ENCODE peak calls at places on chromosomes 11 and 22, in ten cellular contexts. M is upper lobe of right lung; C is PC-3; S is HCT116; Q is esophagus squamous epithelium; G is adrenal gland; I is vagina; R is uterus; V is heart left ventricle; W is CD8-positive, alpha-beta T cell. Z is an unnamed sample. For H3K4me1, the result is how much of the 10 kb centered on the place peaks cover.

GRCh38 chr11:94722735-94723134 is 45.4 kb upstream of the AMOTL1 start:
- DNase-seq in W (no peak), Q (no peak), C (peak), M (no peak), S (no peak), V (no peak), G (no peak), R (no peak), I (no peak), Z (no peak)

GRCh38 chr11:67468509-67468834 is 579 bp downstream of the TMEM134 start:
- DNase-seq in C (no peak), Q (no peak), I (no peak), W (no peak), S (no peak), M (no peak), V (no peak), G (no peak), R (no peak), Z (no peak)

GRCh38 chr11:17352925-17353227 is 1.3 kb downstream of the NCR3LG1 start:
- DNase-seq in V (peak), M (peak), Q (no peak), C (peak), W (peak), G (peak), S (no peak), I (no peak), R (peak), Z (peak)

GRCh38 chr11:102630598-102631448 is 5.7 kb upstream of the MMP20 start:
- DNase-seq in S (no peak), W (no peak), C (no peak), I (no peak), Q (no peak), R (no peak), G (no peak), V (no peak), M (no peak), Z (no peak)

GRCh38 chr11:73135346-73136284 is 6.5 kb downstream of the FCHSD2 start:
- DNase-seq in S (no peak), R (no peak), I (no peak), Q (no peak), M (no peak), V (no peak), C (no peak), G (no peak), W (no peak), Z (no peak)

GRCh38 chr11:15774021-15774862 is 582.1 kb downstream of the SOX6 start:
- DNase-seq in G (no peak), M (no peak), V (no peak), I (no peak), C (no peak), W (no peak), Q (no peak), S (no peak), R (no peak), Z (no peak)

GRCh38 chr11:126198648-126199047 is 12.8 kb downstream of the RPUSD4 start:
- DNase-seq in S (no peak), V (no peak), Q (no peak), W (no peak), M (no peak), G (no peak), R (no peak), I (no peak), C (no peak), Z (no peak)

GRCh38 chr11:132493786-132494185 is 1038.5 kb downstream of the OPCML start:
- DNase-seq in I (no peak), S (no peak), G (no peak), Q (no peak), M (no peak), R (no peak), W (no peak), V (no peak), C (no peak), Z (no peak)

GRCh38 chr11:95451682-95452081 is 220.7 kb upstream of the SESN3 start:
- DNase-seq in R (no peak), C (peak), I (no peak), W (no peak), V (no peak), S (no peak), G (no peak), Q (no peak), M (no peak), Z (no peak)

GRCh38 chr11:68269414-68270081 is 2.2 kb downstream of the C11orf24 start:
- DNase-seq in C (peak), Q (no peak), M (no peak), W (no peak), I (no peak), S (no peak), V (no peak), R (peak), G (no peak), Z (no peak)

GRCh38 chr11:57001674-57002401 is 13.1 kb downstream of the OR5AK2 start:
- DNase-seq in S (no peak), C (peak), M (no peak), R (no peak), Q (no peak), V (no peak), G (no peak), W (no peak), I (no peak), Z (no peak)

GRCh38 chr22:42895087-42895486 is 38.0 kb upstream of the ARFGAP3 start:
- DNase-seq in R (no peak), W (peak), S (no peak), Q (no peak), I (no peak), C (no peak), M (no peak), V (no peak), G (no peak), Z (no peak)

GRCh38 chr22:17597217-17597616 is 31.3 kb downstream of the ATP6V1E1 start:
- DNase-seq in C (no peak), R (no peak), Q (no peak), V (no peak), I (no peak), G (no peak), W (no peak), M (no peak), S (no peak), Z (no peak)

GRCh38 chr11:8105133-8105532 is 24.1 kb downstream of the TUB start:
- DNase-seq in I (no peak), M (no peak), Q (no peak), S (no peak), V (no peak), R (no peak), G (no peak), W (no peak), C (no peak), Z (no peak)

GRCh38 chr11:65274734-65275682 is 13.2 kb downstream of the POLA2 start:
- DNase-seq in W (peak), R (peak), C (peak), Q (no peak), S (peak), M (peak), I (no peak), V (peak), G (peak), Z (peak)

GRCh38 chr11:40328890-40329617 is 1130.4 kb downstream of the LRRC4C start:
- DNase-seq in G (peak), W (no peak), C (peak), Q (no peak), M (no peak), V (no peak), R (no peak), S (no peak), I (no peak), Z (no peak)

GRCh38 chr11:104163100-104164027 is 583 bp downstream of the PDGFD start:
- DNase-seq in V (no peak), I (no peak), S (no peak), Q (no peak), W (no peak), C (no peak), M (no peak), R (peak), G (peak), Z (peak)

GRCh38 chr11:21814169-21814568 is 378.7 kb upstream of the ANO5 start:
- DNase-seq in C (no peak), S (no peak), R (no peak), M (no peak), V (no peak), Q (no peak), W (no peak), I (no peak), G (no peak), Z (no peak)

GRCh38 chr11:95593101-95593500 is 196.5 kb downstream of the FAM76B start:
- DNase-seq in C (no peak), I (no peak), W (no peak), G (no peak), Q (no peak), R (peak), M (no peak), V (no peak), S (no peak), Z (no peak)

GRCh38 chr11:130868865-130869264 is 47.4 kb downstream of the SNX19 start:
- DNase-seq in V (no peak), Q (no peak), G (no peak), M (no peak), R (no peak), S (no peak), C (no peak), W (no peak), I (peak), Z (no peak)

GRCh38 chr11:65766535-65766934 is 14.2 kb downstream of the AP5B1 start:
- DNase-seq in V (no peak), G (no peak), C (peak), M (no peak), S (no peak), W (no peak), R (no peak), Q (no peak), I (no peak), Z (no peak)

GRCh38 chr11:70944636-70945035 is 307.7 kb downstream of the SHANK2 start:
- DNase-seq in W (no peak), G (no peak), C (no peak), V (no peak), M (no peak), R (no peak), S (no peak), Q (no peak), I (no peak), Z (no peak)

GRCh38 chr22:48651036-48651890 is 1176.4 kb downstream of the BRD1 start:
- DNase-seq in I (no peak), R (no peak), W (no peak), M (no peak), G (no peak), V (no peak), S (peak), Q (no peak), C (no peak), Z (no peak)

GRCh38 chr11:36091256-36091811 is 147.5 kb downstream of the LDLRAD3 start:
- DNase-seq in G (no peak), R (no peak), W (no peak), V (no peak), C (no peak), S (no peak), Q (no peak), M (no peak), I (no peak), Z (no peak)

GRCh38 chr11:66371627-66372415 is at the start of gene SLC29A2:
- DNase-seq in W (peak), I (no peak), C (peak), V (peak), G (peak), R (no peak), S (peak), M (peak), Q (no peak), Z (no peak)

GRCh38 chr11:123325535-123325934 is 104.5 kb upstream of the GRAMD1B start:
- DNase-seq in M (no peak), I (no peak), V (no peak), S (no peak), C (no peak), G (no peak), Q (no peak), W (no peak), R (no peak), Z (no peak)

GRCh38 chr22:19723165-19723989 is at the start of gene GP1BB:
- DNase-seq in Q (no peak), V (peak), G (no peak), W (no peak), S (no peak), M (no peak), I (no peak), C (peak), R (no peak), Z (no peak)

GRCh38 chr11:12165237-12165875 is 55.0 kb downstream of the MICAL2 start:
- DNase-seq in G (no peak), Q (no peak), V (no peak), W (no peak), S (no peak), C (peak), I (no peak), R (no peak), M (peak), Z (no peak)

GRCh38 chr11:76674517-76675400 is 4.2 kb upstream of the LRRC32 start:
- DNase-seq in I (no peak), S (no peak), W (no peak), Q (no peak), M (no peak), R (no peak), G (peak), V (peak), C (no peak), Z (no peak)

GRCh38 chr22:42895541-42895981 is 38.5 kb upstream of the ARFGAP3 start:
- DNase-seq in S (no peak), Q (no peak), W (no peak), M (peak), I (no peak), C (no peak), V (no peak), G (peak), R (no peak), Z (no peak)

GRCh38 chr11:61657566-61657965 is 22.6 kb upstream of the DAGLA start:
- DNase-seq in V (no peak), W (no peak), M (no peak), C (peak), Q (no peak), G (no peak), R (no peak), S (no peak), I (no peak), Z (no peak)

GRCh38 chr11:129418039-129418438 is 42.4 kb downstream of the BARX2 start:
- DNase-seq in I (no peak), C (no peak), S (no peak), W (no peak), Q (no peak), G (no peak), M (no peak), V (no peak), R (no peak), Z (no peak)

GRCh38 chr11:88569342-88569741 is 231.8 kb upstream of the CTSC start:
- DNase-seq in R (no peak), W (no peak), S (no peak), G (no peak), C (peak), M (no peak), Q (no peak), I (no peak), V (no peak), Z (no peak)

GRCh38 chr11:119737678-119738439 is 8.9 kb upstream of the NECTIN1 start:
- DNase-seq in C (no peak), W (no peak), I (no peak), M (no peak), S (no peak), Q (no peak), V (no peak), G (no peak), R (no peak), Z (no peak)

GRCh38 chr11:113014731-113015455 is 53.7 kb downstream of the NCAM1 start:
- DNase-seq in S (no peak), C (no peak), Q (no peak), V (peak), M (no peak), R (peak), I (no peak), G (peak), W (no peak), Z (peak)
- TF ChIP-seq CTCF in S (no peak), C (no peak), Q (no peak), V (peak), M (no peak), R (no peak), I (no peak), G (no peak), W (no peak), Z (no peak)

GRCh38 chr11:25794804-25795203 is 537.1 kb upstream of the ANO3 start:
- DNase-seq in S (no peak), V (no peak), Q (no peak), W (no peak), I (no peak), M (no peak), G (no peak), C (no peak), R (no peak), Z (no peak)
- H3K4me1 ChIP-seq in S (under half), V (under half), Q (under half), W (under half), I (under half), M (under half), G (under half), C (under half), R (under half), Z (under half)

GRCh38 chr11:45435706-45436105 is 149.6 kb upstream of the SYT13 start:
- DNase-seq in M (no peak), Q (no peak), R (no peak), V (no peak), S (no peak), G (no peak), W (no peak), I (no peak), C (no peak), Z (no peak)
- TF ChIP-seq CTCF in M (no peak), Q (no peak), R (no peak), V (no peak), S (no peak), G (no peak), W (no peak), I (no peak), C (no peak), Z (no peak)

GRCh38 chr22:40024201-40025061 is 29.7 kb downstream of the FAM83F start:
- DNase-seq in M (peak), Q (no peak), V (peak), G (peak), W (peak), C (peak), S (peak), R (peak), I (no peak), Z (peak)
- H3K4me1 ChIP-seq in M (under half), Q (half or more), V (under half), G (under half), W (under half), C (under half), S (under half), R (under half), I (under half), Z (under half)

GRCh38 chr11:1896895-1897294 is 5.2 kb upstream of the PRR33 start:
- DNase-seq in W (no peak), C (no peak), I (no peak), M (no peak), V (peak), R (no peak), G (no peak), S (no peak), Q (no peak), Z (no peak)
- TF ChIP-seq CTCF in W (no peak), C (no peak), I (no peak), M (no peak), V (no peak), R (no peak), G (no peak), S (no peak), Q (no peak), Z (no peak)

GRCh38 chr11:64226507-64227051 is 505 bp downstream of the NUDT22 start:
- DNase-seq in W (peak), I (no peak), G (peak), S (no peak), Q (no peak), V (peak), C (peak), R (peak), M (peak), Z (no peak)
- H3K4me1 ChIP-seq in W (under half), I (half or more), G (under half), S (under half), Q (under half), V (under half), C (under half), R (under half), M (under half), Z (under half)

GRCh38 chr22:38298312-38299000 is 18.8 kb downstream of the CSNK1E start:
- DNase-seq in Q (no peak), G (peak), V (no peak), W (peak), R (no peak), C (peak), S (peak), M (no peak), I (no peak), Z (no peak)
- TF ChIP-seq CTCF in Q (no peak), G (peak), V (peak), W (peak), R (peak), C (peak), S (peak), M (peak), I (no peak), Z (no peak)

Z was measured in ovary.